ENCODE peak calls at places on chromosomes 2 and 18, in nine cellular contexts. F is germinal center; Z is activated effector memory CD4-positive, alpha-beta T cell treated with Interleukin-2 at 50 U/mL for 16 hours; D is activated naive CD8-positive, alpha-beta T cell treated with anti-CD3 and anti-CD28 coated beads, Interleukin-2, amount 50 U/mL, for 24 hours; L is kidney tubule cell; V is NT2/D1; G is Calu3; K is progenitor cell of endocrine pancreas; C is stimulated activated CD4-positive, alpha-beta T cell treated with anti-CD3 and anti-CD28 coated beads, Interleukin-12 subunit alpha, Interleukin-12 subunit beta, amount 100 ng/mL, for 48 hours. O is an unnamed sample.

GRCh38 chr2:53752385-53752784 is 15.2 kb upstream of the CHAC2 start:
- DNase-seq in F (no peak), Z (no peak), D (no peak), L (no peak), V (no peak), G (no peak), K (no peak), C (no peak), O (no peak)

GRCh38 chr2:28583899-28584553 is 88.2 kb downstream of the PLB1 start:
- DNase-seq in F (no peak), Z (no peak), D (peak; percentile 76), L (peak; percentile 96), V (no peak), G (peak; percentile 86), K (no peak), C (peak; percentile 65), O (peak; percentile 34)

GRCh38 chr2:30162821-30163220 is 16.0 kb downstream of the YPEL5 start:
- DNase-seq in F (no peak), Z (no peak), D (no peak), L (no peak), V (no peak), G (no peak), K (no peak), C (no peak), O (no peak)

GRCh38 chr2:16168506-16169264 is 228.3 kb downstream of the MYCN start:
- DNase-seq in F (no peak), Z (no peak), D (no peak), L (no peak), V (peak; percentile 68), G (no peak), K (no peak), C (no peak), O (no peak)

GRCh38 chr2:45435316-45435715 is 175.8 kb downstream of the SRBD1 start:
- DNase-seq in F (no peak), Z (no peak), D (no peak), L (peak; percentile 96), V (no peak), G (no peak), K (no peak), C (no peak), O (no peak)

GRCh38 chr2:23386422-23387220 is 1.6 kb downstream of the KLHL29 start:
- DNase-seq in F (peak; percentile 67), Z (no peak), D (peak; percentile 25), L (peak; percentile 51), V (no peak), G (peak; percentile 24), K (peak; percentile 15), C (no peak), O (peak; percentile 14)

GRCh38 chr2:26870585-26871095 is 22.7 kb downstream of the DPYSL5 start:
- DNase-seq in F (no peak), Z (no peak), D (no peak), L (peak; percentile 48), V (no peak), G (no peak), K (no peak), C (no peak), O (no peak)

GRCh38 chr2:38602136-38602731 is 494 bp downstream of the HNRNPLL start:
- DNase-seq in F (peak; percentile 39), Z (peak; percentile 32), D (peak; percentile 46), L (no peak), V (no peak), G (peak; percentile 35), K (peak; percentile 31), C (peak; percentile 8), O (peak; percentile 50)

GRCh38 chr2:100782376-100782878 is 37.5 kb upstream of the NPAS2 start:
- DNase-seq in F (no peak), Z (no peak), D (no peak), L (no peak), V (no peak), G (no peak), K (no peak), C (no peak), O (no peak)

GRCh38 chr2:240455227-240455718 is 19.8 kb downstream of the GPC1 start:
- DNase-seq in F (no peak), Z (no peak), D (no peak), L (no peak), V (no peak), G (no peak), K (no peak), C (no peak), O (no peak)

GRCh38 chr2:21451418-21451817 is 327.6 kb downstream of the TDRD15 start:
- DNase-seq in F (no peak), Z (no peak), D (no peak), L (peak; percentile 83), V (no peak), G (no peak), K (no peak), C (no peak), O (no peak)

GRCh38 chr2:233848276-233848675 is 6.1 kb downstream of the HJURP start:
- DNase-seq in F (no peak), Z (no peak), D (no peak), L (no peak), V (no peak), G (no peak), K (no peak), C (no peak), O (no peak)

GRCh38 chr2:42846932-42847595 is 54.7 kb upstream of the HAAO start:
- DNase-seq in F (no peak), Z (no peak), D (no peak), L (no peak), V (no peak), G (no peak), K (no peak), C (no peak), O (no peak)

GRCh38 chr18:525066-525797 is 24.7 kb upstream of the COLEC12 start:
- DNase-seq in F (no peak), Z (no peak), D (no peak), L (peak; percentile 71), V (no peak), G (no peak), K (no peak), C (no peak), O (no peak)

GRCh38 chr18:70490008-70490933 is 201.4 kb downstream of the SOCS6 start:
- DNase-seq in F (no peak), Z (no peak), D (peak; percentile 28), L (peak; percentile 58), V (peak; percentile 30), G (peak; percentile 60), K (peak; percentile 23), C (no peak), O (no peak)

GRCh38 chr2:197813093-197813787 is 8.8 kb downstream of the PLCL1 start:
- DNase-seq in F (peak; percentile 15), Z (no peak), D (no peak), L (peak; percentile 72), V (no peak), G (peak; percentile 11), K (no peak), C (no peak), O (no peak)

O was measured in mucosa of descending colon.